ENCODE peak calls at places on chromosomes 7 and 10, in six cellular contexts. One of them, this sample, is unnamed.

GRCh38 chr7:38438938-38439337 is 165.5 kb upstream of the TARP start:
- DNase-seq in GM23338: no peak
- DNase-seq in heart right ventricle: no peak
- DNase-seq in NB4: no peak
- DNase-seq in fibroblast of the aortic adventitia: no peak
- DNase-seq in neural progenitor cell: no peak
- DNase-seq in this sample: no peak

GRCh38 chr7:150363872-150364271 is 4.8 kb upstream of the REPIN1 start:
- DNase-seq in GM23338: no peak
- DNase-seq in heart right ventricle: no peak
- DNase-seq in NB4: peak
- DNase-seq in fibroblast of the aortic adventitia: no peak
- DNase-seq in neural progenitor cell: no peak
- DNase-seq in this sample: no peak

GRCh38 chr7:116553168-116553567 is 28.3 kb downstream of the CAV1 start:
- DNase-seq in GM23338: no peak
- DNase-seq in heart right ventricle: no peak
- DNase-seq in NB4: no peak
- DNase-seq in fibroblast of the aortic adventitia: no peak
- DNase-seq in neural progenitor cell: no peak
- DNase-seq in this sample: no peak

GRCh38 chr7:138975343-138976104 is 5.7 kb downstream of the KIAA1549 start:
- DNase-seq in GM23338: peak
- DNase-seq in heart right ventricle: no peak
- DNase-seq in NB4: peak
- DNase-seq in fibroblast of the aortic adventitia: no peak
- DNase-seq in neural progenitor cell: peak
- DNase-seq in this sample: no peak

GRCh38 chr10:110918269-110918632 is 729 bp downstream of the BBIP1 start:
- DNase-seq in GM23338: peak
- DNase-seq in heart right ventricle: no peak
- DNase-seq in NB4: no peak
- DNase-seq in fibroblast of the aortic adventitia: peak
- DNase-seq in neural progenitor cell: peak
- DNase-seq in this sample: peak

GRCh38 chr10:20683345-20683744 is 213.8 kb downstream of the NEBL start:
- DNase-seq in GM23338: no peak
- DNase-seq in heart right ventricle: no peak
- DNase-seq in NB4: no peak
- DNase-seq in fibroblast of the aortic adventitia: no peak
- DNase-seq in neural progenitor cell: no peak
- DNase-seq in this sample: no peak

GRCh38 chr7:48109848-48110663 is 21.0 kb downstream of the UPP1 start:
- DNase-seq in GM23338: peak
- DNase-seq in heart right ventricle: peak
- DNase-seq in NB4: peak
- DNase-seq in fibroblast of the aortic adventitia: peak
- DNase-seq in neural progenitor cell: peak
- DNase-seq in this sample: peak

GRCh38 chr10:93565421-93565820 is 1.0 kb upstream of the FFAR4 start:
- DNase-seq in GM23338: no peak
- DNase-seq in heart right ventricle: no peak
- DNase-seq in NB4: peak
- DNase-seq in fibroblast of the aortic adventitia: no peak
- DNase-seq in neural progenitor cell: no peak
- DNase-seq in this sample: no peak

GRCh38 chr10:27783660-27784059 is 38.0 kb upstream of the MKX start:
- DNase-seq in GM23338: peak
- DNase-seq in heart right ventricle: no peak
- DNase-seq in NB4: peak
- DNase-seq in fibroblast of the aortic adventitia: no peak
- DNase-seq in neural progenitor cell: peak
- DNase-seq in this sample: peak

GRCh38 chr7:332646-333398 is 42.9 kb downstream of the FOXL3 start:
- DNase-seq in GM23338: peak
- DNase-seq in heart right ventricle: peak
- DNase-seq in NB4: peak
- DNase-seq in fibroblast of the aortic adventitia: peak
- DNase-seq in neural progenitor cell: peak
- DNase-seq in this sample: peak

GRCh38 chr10:103555321-103555649 is 61.8 kb downstream of the NEURL1 start:
- DNase-seq in GM23338: no peak
- DNase-seq in heart right ventricle: no peak
- DNase-seq in NB4: no peak
- DNase-seq in fibroblast of the aortic adventitia: no peak
- DNase-seq in neural progenitor cell: no peak
- DNase-seq in this sample: no peak

GRCh38 chr10:30455816-30456215 is 21.8 kb downstream of the MAP3K8 start:
- DNase-seq in GM23338: no peak
- DNase-seq in heart right ventricle: no peak
- DNase-seq in NB4: no peak
- DNase-seq in fibroblast of the aortic adventitia: no peak
- DNase-seq in neural progenitor cell: no peak
- DNase-seq in this sample: no peak

GRCh38 chr7:94655884-94656657 is at the start of gene SGCE:
- DNase-seq in GM23338: peak
- DNase-seq in heart right ventricle: peak
- DNase-seq in NB4: peak
- DNase-seq in fibroblast of the aortic adventitia: peak
- DNase-seq in neural progenitor cell: peak
- DNase-seq in this sample: peak

GRCh38 chr10:46273506-46274477 is 13.0 kb upstream of the ANTXRL start:
- DNase-seq in GM23338: peak
- DNase-seq in heart right ventricle: no peak
- DNase-seq in NB4: peak
- DNase-seq in fibroblast of the aortic adventitia: no peak
- DNase-seq in neural progenitor cell: peak
- DNase-seq in this sample: no peak

GRCh38 chr10:118463740-118464139 is 121.6 kb upstream of the FAM204A start:
- DNase-seq in GM23338: no peak
- DNase-seq in heart right ventricle: no peak
- DNase-seq in NB4: no peak
- DNase-seq in fibroblast of the aortic adventitia: no peak
- DNase-seq in neural progenitor cell: no peak
- DNase-seq in this sample: no peak

GRCh38 chr10:33262871-33263270 is 71.6 kb downstream of the NRP1 start:
- DNase-seq in GM23338: no peak
- DNase-seq in heart right ventricle: no peak
- DNase-seq in NB4: no peak
- DNase-seq in fibroblast of the aortic adventitia: no peak
- DNase-seq in neural progenitor cell: no peak
- DNase-seq in this sample: no peak

GRCh38 chr10:86960003-86960862 is 1.8 kb downstream of the SNCG start:
- DNase-seq in GM23338: peak
- DNase-seq in heart right ventricle: no peak
- DNase-seq in NB4: peak
- DNase-seq in fibroblast of the aortic adventitia: peak
- DNase-seq in neural progenitor cell: peak
- DNase-seq in this sample: peak

GRCh38 chr10:33571616-33572015 is 237.1 kb upstream of the NRP1 start:
- DNase-seq in GM23338: no peak
- DNase-seq in heart right ventricle: no peak
- DNase-seq in NB4: no peak
- DNase-seq in fibroblast of the aortic adventitia: peak
- DNase-seq in neural progenitor cell: no peak
- DNase-seq in this sample: no peak

GRCh38 chr10:111057006-111057405 is 19.8 kb upstream of the ADRA2A start:
- DNase-seq in GM23338: no peak
- DNase-seq in heart right ventricle: no peak
- DNase-seq in NB4: no peak
- DNase-seq in fibroblast of the aortic adventitia: no peak
- DNase-seq in neural progenitor cell: no peak
- DNase-seq in this sample: no peak

GRCh38 chr10:75619636-75620035 is 188.2 kb downstream of the LRMDA start:
- DNase-seq in GM23338: no peak
- DNase-seq in heart right ventricle: no peak
- DNase-seq in NB4: no peak
- DNase-seq in fibroblast of the aortic adventitia: no peak
- DNase-seq in neural progenitor cell: no peak
- DNase-seq in this sample: no peak

GRCh38 chr7:143419880-143420279 is 11.2 kb upstream of the EPHA1 start:
- DNase-seq in GM23338: no peak
- DNase-seq in heart right ventricle: no peak
- DNase-seq in NB4: no peak
- DNase-seq in fibroblast of the aortic adventitia: no peak
- DNase-seq in neural progenitor cell: no peak
- DNase-seq in this sample: no peak

GRCh38 chr10:69901022-69901421 is 99.3 kb downstream of the COL13A1 start:
- DNase-seq in GM23338: no peak
- DNase-seq in heart right ventricle: no peak
- DNase-seq in NB4: no peak
- DNase-seq in fibroblast of the aortic adventitia: no peak
- DNase-seq in neural progenitor cell: no peak
- DNase-seq in this sample: no peak

GRCh38 chr10:36023939-36024338 is 381.8 kb upstream of the FZD8 start:
- DNase-seq in GM23338: peak
- DNase-seq in heart right ventricle: no peak
- DNase-seq in NB4: peak
- DNase-seq in fibroblast of the aortic adventitia: peak
- DNase-seq in neural progenitor cell: peak
- DNase-seq in this sample: peak

GRCh38 chr7:55245271-55245723 is 119.8 kb upstream of the LANCL2 start:
- DNase-seq in GM23338: no peak
- DNase-seq in heart right ventricle: no peak
- DNase-seq in NB4: no peak
- DNase-seq in fibroblast of the aortic adventitia: peak
- DNase-seq in neural progenitor cell: no peak
- DNase-seq in this sample: peak

GRCh38 chr10:30368065-30368718 is 19.1 kb upstream of the MTPAP start:
- DNase-seq in GM23338: peak
- DNase-seq in heart right ventricle: peak
- DNase-seq in NB4: no peak
- DNase-seq in fibroblast of the aortic adventitia: peak
- DNase-seq in neural progenitor cell: no peak
- DNase-seq in this sample: no peak

GRCh38 chr10:62093863-62094291 is 174.8 kb downstream of the RTKN2 start:
- DNase-seq in GM23338: no peak
- DNase-seq in heart right ventricle: no peak
- DNase-seq in NB4: no peak
- DNase-seq in fibroblast of the aortic adventitia: peak
- DNase-seq in neural progenitor cell: no peak
- DNase-seq in this sample: peak

DNA sequence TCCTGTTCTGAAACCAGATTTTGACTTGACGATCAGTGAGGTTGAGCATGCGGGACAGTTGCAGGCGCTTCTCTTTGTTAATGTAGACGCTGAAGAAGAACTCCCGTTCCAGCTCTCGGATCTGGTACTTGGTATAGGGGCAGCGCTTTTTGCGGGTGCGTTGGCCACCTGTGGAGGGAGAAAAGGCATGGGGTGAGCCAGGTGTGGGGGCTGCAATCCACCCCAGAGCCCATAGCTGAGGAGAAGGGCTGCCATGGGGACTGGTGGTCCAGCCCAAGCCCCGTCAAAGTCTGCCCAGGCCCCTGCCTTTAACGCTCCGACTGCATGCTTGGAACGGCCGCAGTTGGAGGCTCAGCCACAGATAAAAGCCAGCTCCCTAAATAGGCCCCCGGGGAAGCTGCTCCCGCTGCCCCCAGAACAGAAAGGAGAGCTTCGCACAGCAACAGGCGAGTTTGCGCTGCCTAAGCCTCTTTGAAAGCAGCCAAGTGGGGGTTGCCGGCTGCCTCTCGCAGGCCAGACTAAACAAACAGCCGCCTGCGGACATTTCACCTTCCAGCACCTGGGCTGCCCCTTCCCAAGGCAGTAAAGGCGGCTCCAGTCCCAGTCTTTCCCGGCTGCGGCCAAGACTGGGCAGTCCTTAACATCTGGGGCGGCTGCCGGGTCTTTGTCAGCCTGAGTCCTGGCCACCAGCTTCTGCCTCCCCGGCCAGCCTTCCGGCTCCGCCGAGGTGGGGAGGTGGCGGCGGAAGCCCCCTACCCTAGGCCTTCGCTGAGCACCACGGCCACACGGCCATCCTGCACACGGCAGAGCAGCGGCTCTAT is 2.0 kb downstream of the HOXA11 start:
- DNase-seq in GM23338: peak
- DNase-seq in heart right ventricle: no peak
- DNase-seq in NB4: peak
- DNase-seq in fibroblast of the aortic adventitia: no peak
- DNase-seq in neural progenitor cell: peak
- DNase-seq in this sample: no peak
- H3K4me3 ChIP-seq in GM23338: peak
- H3K4me3 ChIP-seq in heart right ventricle: no peak
- H3K4me3 ChIP-seq in NB4: peak
- H3K4me3 ChIP-seq in fibroblast of the aortic adventitia: no peak
- H3K4me3 ChIP-seq in neural progenitor cell: no peak
- H3K4me3 ChIP-seq in this sample: peak

DNA sequence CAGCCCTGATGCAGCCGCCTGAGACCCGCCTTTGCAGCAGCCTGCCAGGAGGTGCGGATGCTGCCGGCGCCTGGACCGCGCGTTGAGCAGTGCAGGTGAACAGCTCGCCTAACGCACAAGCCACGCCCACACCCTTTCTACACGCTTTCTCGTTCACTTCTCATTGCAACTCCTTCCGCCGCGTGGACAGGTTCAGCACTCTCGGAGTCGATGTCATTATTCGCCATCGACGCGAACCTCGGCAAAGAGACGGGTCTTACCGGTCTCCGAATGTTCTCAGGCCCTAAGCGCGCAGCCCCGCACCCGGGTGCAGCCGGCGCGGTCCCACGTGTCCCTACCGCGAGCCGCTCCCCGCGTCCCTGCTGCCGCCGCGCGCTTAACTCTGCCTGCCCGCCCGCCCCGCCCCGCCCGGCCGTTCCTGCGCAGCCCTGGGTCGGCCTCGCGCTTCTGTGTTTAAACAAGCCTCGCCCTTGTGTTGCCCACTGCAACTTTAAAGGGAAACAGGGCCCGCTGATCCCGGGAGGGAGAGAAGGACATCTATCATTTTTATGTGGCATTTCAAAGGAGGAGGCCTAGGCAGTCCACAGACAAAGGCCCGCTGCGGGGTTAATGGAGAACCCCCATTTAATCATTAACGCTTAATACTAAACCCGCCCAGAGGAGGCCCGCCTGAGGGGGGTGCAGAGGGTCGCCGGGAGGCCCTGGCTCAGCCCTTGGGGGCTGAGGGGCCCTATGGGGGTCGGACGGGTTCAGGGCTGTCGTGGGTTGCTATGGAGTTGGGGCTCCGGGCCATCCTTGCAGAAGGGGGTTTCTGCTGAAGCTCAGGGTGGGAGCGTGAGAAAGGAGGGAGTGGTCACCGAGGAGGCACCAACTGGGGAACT is 128.5 kb downstream of the WDR11 start:
- DNase-seq in GM23338: peak
- DNase-seq in heart right ventricle: no peak
- DNase-seq in NB4: no peak
- DNase-seq in fibroblast of the aortic adventitia: no peak
- DNase-seq in neural progenitor cell: peak
- DNase-seq in this sample: no peak
- H3K4me3 ChIP-seq in GM23338: peak
- H3K4me3 ChIP-seq in heart right ventricle: peak
- H3K4me3 ChIP-seq in NB4: no peak
- H3K4me3 ChIP-seq in fibroblast of the aortic adventitia: no peak
- H3K4me3 ChIP-seq in neural progenitor cell: peak
- H3K4me3 ChIP-seq in this sample: no peak

GRCh38 chr10:96512524-96512991 is 1.2 kb downstream of the TLL2 start:
- DNase-seq in GM23338: peak
- DNase-seq in heart right ventricle: peak
- DNase-seq in NB4: peak
- DNase-seq in fibroblast of the aortic adventitia: peak
- DNase-seq in neural progenitor cell: peak
- DNase-seq in this sample: no peak
- H3K4me3 ChIP-seq in GM23338: peak
- H3K4me3 ChIP-seq in heart right ventricle: peak
- H3K4me3 ChIP-seq in NB4: peak
- H3K4me3 ChIP-seq in fibroblast of the aortic adventitia: peak
- H3K4me3 ChIP-seq in neural progenitor cell: peak
- H3K4me3 ChIP-seq in this sample: no peak

GRCh38 chr7:43856316-43856715 is 13.0 kb downstream of the MRPS24 start:
- DNase-seq in GM23338: no peak
- DNase-seq in heart right ventricle: no peak
- DNase-seq in NB4: no peak
- DNase-seq in fibroblast of the aortic adventitia: no peak
- DNase-seq in neural progenitor cell: no peak
- DNase-seq in this sample: no peak
- H3K4me3 ChIP-seq in GM23338: no peak
- H3K4me3 ChIP-seq in heart right ventricle: no peak
- H3K4me3 ChIP-seq in NB4: no peak
- H3K4me3 ChIP-seq in fibroblast of the aortic adventitia: no peak
- H3K4me3 ChIP-seq in neural progenitor cell: no peak
- H3K4me3 ChIP-seq in this sample: no peak

This sample was measured in MG63.